ENCODE peak calls at places on chromosomes 4 and X, in nine cellular contexts. S is NCI-H510A treated with DMSO at 0.1 percent for 48 hours, G is NCI-H146, V is Kasumi-1, C is ovary, Z is GM04503, L is lower leg skin, R is cardiac septum, W is EL. B is an unnamed sample.

GRCh38 chr4:8100696-8101095 is 57.9 kb downstream of the ABLIM2 start:
- DNase-seq in V (no peak), C (no peak), Z (no peak), R (no peak), L (no peak), G (no peak), W (no peak), S (no peak), B (no peak)

GRCh38 chr4:101307901-101308300 is 39.4 kb downstream of the PPP3CA start:
- DNase-seq in C (no peak), S (no peak), Z (no peak), L (no peak), V (no peak), R (no peak), W (no peak), G (no peak), B (no peak)

GRCh38 chr4:107685740-107686139 is 34.3 kb downstream of the PAPSS1 start:
- DNase-seq in C (no peak), S (no peak), L (no peak), G (no peak), R (no peak), W (no peak), V (no peak), Z (no peak), B (no peak)

GRCh38 chrX:37420756-37421155 is 71.6 kb downstream of the PRRG1 start:
- DNase-seq in G (no peak), L (no peak), W (no peak), Z (no peak), C (no peak), R (no peak), V (no peak), S (no peak), B (no peak)

GRCh38 chr4:183926950-183927349 is 21.8 kb downstream of the STOX2 start:
- DNase-seq in Z (no peak), R (no peak), W (no peak), L (no peak), S (no peak), C (no peak), V (no peak), G (no peak), B (no peak)

GRCh38 chrX:31889028-31889427 is 817.2 kb upstream of the FTHL17 start:
- DNase-seq in Z (no peak), R (no peak), V (no peak), S (no peak), W (no peak), C (no peak), G (no peak), L (no peak), B (no peak)

GRCh38 chrX:139194571-139195280 is 335.8 kb upstream of the F9 start:
- DNase-seq in Z (no peak), C (no peak), V (peak; percentile 2), G (no peak), R (no peak), L (no peak), W (no peak), S (no peak), B (peak; percentile 80)

GRCh38 chr4:110005461-110006056 is 92.9 kb downstream of the EGF start:
- DNase-seq in Z (no peak), W (peak; percentile 60), S (peak; percentile 33), C (no peak), L (no peak), R (no peak), V (peak; percentile 80), G (peak; percentile 28), B (no peak)

B was measured in posterior vena cava.